ENCODE peak calls at places on chromosome 4, in six cellular contexts. One of them, this sample, is unnamed.

GRCh38 chr4:868421-868820 is 42.5 kb upstream of the CPLX1 start:
- DNase-seq in RPMI8226: no peak
- DNase-seq in activated CD4-positive, CD25-positive, alpha-beta regulatory T cell: no peak
- DNase-seq in frontal cortex: no peak
- DNase-seq in NAMALWA: no peak
- DNase-seq in thoracic aorta: no peak
- DNase-seq in this sample: no peak

GRCh38 chr4:102787096-102787867 is 26.5 kb upstream of the MANBA start:
- DNase-seq in RPMI8226: no peak
- DNase-seq in activated CD4-positive, CD25-positive, alpha-beta regulatory T cell: no peak
- DNase-seq in frontal cortex: no peak
- DNase-seq in NAMALWA: no peak
- DNase-seq in thoracic aorta: no peak
- DNase-seq in this sample: no peak

GRCh38 chr4:4408576-4409335 is 21.9 kb downstream of the NSG1 start:
- DNase-seq in RPMI8226: no peak
- DNase-seq in activated CD4-positive, CD25-positive, alpha-beta regulatory T cell: no peak
- DNase-seq in frontal cortex: no peak
- DNase-seq in NAMALWA: no peak
- DNase-seq in thoracic aorta: no peak
- DNase-seq in this sample: no peak

GRCh38 chr4:123556526-123556925 is 159.9 kb downstream of the SPRY1 start:
- DNase-seq in RPMI8226: no peak
- DNase-seq in activated CD4-positive, CD25-positive, alpha-beta regulatory T cell: no peak
- DNase-seq in frontal cortex: no peak
- DNase-seq in NAMALWA: no peak
- DNase-seq in thoracic aorta: no peak
- DNase-seq in this sample: no peak

GRCh38 chr4:143391895-143392294 is 55.2 kb downstream of the GAB1 start:
- DNase-seq in RPMI8226: no peak
- DNase-seq in activated CD4-positive, CD25-positive, alpha-beta regulatory T cell: no peak
- DNase-seq in frontal cortex: no peak
- DNase-seq in NAMALWA: peak
- DNase-seq in thoracic aorta: no peak
- DNase-seq in this sample: peak

GRCh38 chr4:11487139-11487538 is 58.4 kb upstream of the HS3ST1 start:
- DNase-seq in RPMI8226: no peak
- DNase-seq in activated CD4-positive, CD25-positive, alpha-beta regulatory T cell: no peak
- DNase-seq in frontal cortex: no peak
- DNase-seq in NAMALWA: no peak
- DNase-seq in thoracic aorta: no peak
- DNase-seq in this sample: no peak

GRCh38 chr4:89765966-89766365 is 71.0 kb downstream of the SNCA start:
- DNase-seq in RPMI8226: no peak
- DNase-seq in activated CD4-positive, CD25-positive, alpha-beta regulatory T cell: no peak
- DNase-seq in frontal cortex: no peak
- DNase-seq in NAMALWA: no peak
- DNase-seq in thoracic aorta: no peak
- DNase-seq in this sample: peak

GRCh38 chr4:7332216-7333023 is 102.3 kb downstream of the PSAPL1 start:
- DNase-seq in RPMI8226: no peak
- DNase-seq in activated CD4-positive, CD25-positive, alpha-beta regulatory T cell: no peak
- DNase-seq in frontal cortex: no peak
- DNase-seq in NAMALWA: no peak
- DNase-seq in thoracic aorta: no peak
- DNase-seq in this sample: peak

GRCh38 chr4:47106561-47106960 is 75.2 kb downstream of the GABRB1 start:
- DNase-seq in RPMI8226: no peak
- DNase-seq in activated CD4-positive, CD25-positive, alpha-beta regulatory T cell: no peak
- DNase-seq in frontal cortex: no peak
- DNase-seq in NAMALWA: no peak
- DNase-seq in thoracic aorta: no peak
- DNase-seq in this sample: no peak

GRCh38 chr4:116055857-116056827 is 942.7 kb upstream of the NDST4 start:
- DNase-seq in RPMI8226: no peak
- DNase-seq in activated CD4-positive, CD25-positive, alpha-beta regulatory T cell: no peak
- DNase-seq in frontal cortex: no peak
- DNase-seq in NAMALWA: peak
- DNase-seq in thoracic aorta: no peak
- DNase-seq in this sample: no peak

GRCh38 chr4:80263541-80264351 is 2.7 kb upstream of the FGF5 start:
- DNase-seq in RPMI8226: no peak
- DNase-seq in activated CD4-positive, CD25-positive, alpha-beta regulatory T cell: no peak
- DNase-seq in frontal cortex: no peak
- DNase-seq in NAMALWA: no peak
- DNase-seq in thoracic aorta: no peak
- DNase-seq in this sample: no peak

GRCh38 chr4:139167774-139168444 is 9.1 kb downstream of the ELF2 start:
- DNase-seq in RPMI8226: no peak
- DNase-seq in activated CD4-positive, CD25-positive, alpha-beta regulatory T cell: no peak
- DNase-seq in frontal cortex: no peak
- DNase-seq in NAMALWA: peak
- DNase-seq in thoracic aorta: no peak
- DNase-seq in this sample: peak

GRCh38 chr4:41024556-41025491 is 189.5 kb downstream of the APBB2 start:
- DNase-seq in RPMI8226: no peak
- DNase-seq in activated CD4-positive, CD25-positive, alpha-beta regulatory T cell: no peak
- DNase-seq in frontal cortex: no peak
- DNase-seq in NAMALWA: no peak
- DNase-seq in thoracic aorta: no peak
- DNase-seq in this sample: no peak

GRCh38 chr4:86927843-86928395 is 6.9 kb upstream of the AFF1 start:
- DNase-seq in RPMI8226: no peak
- DNase-seq in activated CD4-positive, CD25-positive, alpha-beta regulatory T cell: no peak
- DNase-seq in frontal cortex: no peak
- DNase-seq in NAMALWA: no peak
- DNase-seq in thoracic aorta: no peak
- DNase-seq in this sample: peak

GRCh38 chr4:68570122-68570507 is 6.0 kb downstream of the UGT2B17 start:
- DNase-seq in RPMI8226: no peak
- DNase-seq in activated CD4-positive, CD25-positive, alpha-beta regulatory T cell: no peak
- DNase-seq in frontal cortex: no peak
- DNase-seq in NAMALWA: no peak
- DNase-seq in thoracic aorta: no peak
- DNase-seq in this sample: no peak

This sample was measured in AG08395.